ENCODE peak calls at places on chromosomes 16 and 17, in eight cellular contexts. H is colonic mucosa, S is mammary epithelial cell, X is IMR-90, Z is mesendoderm, B is fibroblast of lung, D is trophoblast cell, C is adipocyte. N is an unnamed sample.

GRCh38 chr17:2468270-2468669 is 43.4 kb downstream of the METTL16 start:
- DNase-seq in H (no peak), S (no peak), X (peak; percentile 99), Z (no peak), B (peak; percentile 99), D (no peak), C (no peak), N (no peak)

GRCh38 chr17:63435681-63436522 is 10.2 kb downstream of the CYB561 start:
- DNase-seq in H (peak; percentile 58), S (no peak), X (no peak), Z (no peak), B (no peak), D (peak; percentile 65), C (no peak), N (peak; percentile 89)

GRCh38 chr17:75128694-75129505 is 2.6 kb downstream of the NT5C start:
- DNase-seq in H (no peak), S (no peak), X (no peak), Z (no peak), B (no peak), D (no peak), C (no peak), N (peak; percentile 42)

GRCh38 chr16:11347831-11348230 is 2.6 kb downstream of the RMI2 start:
- DNase-seq in H (no peak), S (no peak), X (no peak), Z (no peak), B (no peak), D (peak; percentile 57), C (no peak), N (no peak)

GRCh38 chr16:84292032-84292431 is 2.6 kb upstream of the WFDC1 start:
- DNase-seq in H (no peak), S (peak; percentile 24), X (no peak), Z (no peak), B (peak; percentile 25), D (no peak), C (no peak), N (no peak)

GRCh38 chr16:8869212-8869987 is 594 bp upstream of the CARHSP1 start:
- DNase-seq in H (no peak), S (no peak), X (no peak), Z (peak; percentile 67), B (no peak), D (no peak), C (no peak), N (peak; percentile 74)

GRCh38 chr16:46731691-46732555 is 16.2 kb downstream of the MYLK3 start:
- DNase-seq in H (no peak), S (no peak), X (no peak), Z (no peak), B (no peak), D (no peak), C (no peak), N (no peak)

GRCh38 chr17:74072340-74072739 is 131.1 kb upstream of the RPL38 start:
- DNase-seq in H (no peak), S (no peak), X (no peak), Z (no peak), B (no peak), D (no peak), C (no peak), N (no peak)

GRCh38 chr17:4499431-4500187 is 928 bp downstream of the SPNS2 start:
- DNase-seq in H (no peak), S (no peak), X (no peak), Z (no peak), B (no peak), D (no peak), C (peak; percentile 13), N (peak; percentile 69)

GRCh38 chr16:76277099-76278030 is at the start of gene CNTNAP4:
- DNase-seq in H (no peak), S (no peak), X (no peak), Z (peak; percentile 18), B (no peak), D (no peak), C (peak; percentile 32), N (peak; percentile 50)

DNA sequence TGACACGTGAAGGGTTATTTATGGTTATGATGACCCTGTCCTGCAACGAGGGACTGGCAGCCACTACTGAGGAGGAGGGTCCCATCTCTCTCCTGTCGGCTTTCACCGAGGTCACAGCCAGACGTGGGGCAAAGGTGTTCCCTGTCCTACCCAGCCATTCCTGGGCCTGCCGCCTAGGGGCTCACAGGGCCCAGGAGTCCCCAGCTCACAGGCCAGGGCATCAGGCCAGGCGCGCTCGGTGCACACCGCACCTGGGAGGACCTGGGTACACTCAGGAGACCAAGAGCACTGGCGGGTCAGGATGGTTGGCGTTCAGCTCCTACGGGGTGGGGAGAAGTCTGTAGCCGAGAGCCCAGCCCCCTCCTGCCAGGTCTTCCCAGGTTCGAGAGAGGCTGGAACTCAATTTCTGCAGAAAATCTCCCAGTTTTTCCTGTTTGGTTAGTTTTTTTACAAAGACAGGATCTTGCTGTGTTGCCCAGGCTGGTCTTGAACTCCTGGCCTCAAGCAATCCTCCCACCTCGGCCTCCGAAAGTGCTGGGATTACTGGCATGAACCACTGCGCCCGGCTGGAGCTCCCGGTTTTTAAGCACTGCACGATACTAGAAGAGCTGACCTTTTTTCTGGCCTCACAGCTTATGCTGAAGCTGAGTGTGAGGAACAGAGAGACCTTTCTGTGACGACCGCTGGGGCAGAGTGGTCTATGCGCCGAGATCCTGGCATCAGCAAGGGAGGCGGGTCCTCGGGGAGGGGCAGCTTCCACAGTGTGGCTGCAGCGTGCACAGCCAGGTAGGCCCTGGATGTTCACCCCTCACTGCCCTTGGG is 7.7 kb downstream of the CYBC1 start:
- DNase-seq in H (no peak), S (no peak), X (no peak), Z (no peak), B (no peak), D (peak; percentile 19), C (no peak), N (peak; percentile 25)
- H3K9ac ChIP-seq in H (no peak overlapping the region), S (no peak overlapping the region), X (no peak overlapping the region), Z (no peak overlapping the region), B (no peak overlapping the region), D (no peak overlapping the region), C (no peak overlapping the region), N (no peak overlapping the region)

DNA sequence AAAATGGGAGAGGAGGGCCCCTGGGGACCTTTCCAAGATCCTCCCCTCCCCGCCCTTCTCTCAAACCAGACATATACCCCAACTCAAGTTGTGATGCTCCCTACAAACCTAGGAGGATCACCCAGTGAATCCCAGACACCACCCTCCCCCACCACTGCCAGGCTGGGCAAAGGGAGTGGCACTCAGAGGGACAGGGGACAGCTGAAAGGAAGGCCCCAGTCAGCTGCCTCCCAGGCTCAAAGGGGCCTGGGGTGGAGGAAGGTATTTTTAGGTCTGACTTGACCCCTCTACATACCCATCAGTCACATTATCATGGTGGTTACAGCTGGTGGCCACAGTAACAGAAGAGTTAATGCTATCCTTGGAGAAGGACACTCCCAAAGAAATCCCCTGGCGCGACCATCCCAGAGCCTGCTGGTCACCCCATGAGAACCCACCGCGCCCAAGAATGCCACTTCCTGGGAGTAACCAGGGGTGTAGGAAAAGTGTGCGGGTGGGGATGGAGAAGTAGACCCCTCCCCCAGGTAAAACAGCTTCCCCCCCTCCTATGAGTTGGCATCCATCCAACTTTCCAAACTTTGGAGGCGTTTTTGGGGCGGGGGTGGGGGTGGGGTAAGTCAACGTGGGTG is 1.2 kb downstream of the CACNB1 start:
- DNase-seq in H (no peak), S (peak; percentile 40), X (no peak), Z (no peak), B (no peak), D (no peak), C (peak; percentile 42), N (peak; percentile 39)
- H3K4me1 ChIP-seq in H (peaks cover 3% of the 10 kb centered on the region), S (peaks cover 18% of the 10 kb centered on the region), X (peaks cover 23% of the 10 kb centered on the region), Z (peaks cover 13% of the 10 kb centered on the region), B (peaks cover 14% of the 10 kb centered on the region), D (peaks cover 12% of the 10 kb centered on the region), C (peaks cover 44% of the 10 kb centered on the region), N (peaks cover 4% of the 10 kb centered on the region)

GRCh38 chr16:25177512-25177830 is 39.3 kb upstream of the AQP8 start:
- DNase-seq in H (no peak), S (no peak), X (no peak), Z (no peak), B (no peak), D (no peak), C (no peak), N (no peak)

GRCh38 chr16:25171390-25171789 is 45.4 kb upstream of the AQP8 start:
- DNase-seq in H (no peak), S (no peak), X (no peak), Z (no peak), B (no peak), D (no peak), C (no peak), N (no peak)

GRCh38 chr16:25176136-25176535 is 40.6 kb upstream of the AQP8 start:
- DNase-seq in H (no peak), S (no peak), X (no peak), Z (no peak), B (no peak), D (no peak), C (no peak), N (no peak)

GRCh38 chr16:25172831-25173230 is 43.9 kb upstream of the AQP8 start:
- DNase-seq in H (no peak), S (no peak), X (no peak), Z (no peak), B (no peak), D (no peak), C (no peak), N (no peak)

GRCh38 chr16:25174285-25174684 is 42.5 kb upstream of the AQP8 start:
- DNase-seq in H (no peak), S (no peak), X (no peak), Z (no peak), B (no peak), D (no peak), C (no peak), N (no peak)
- H3K9ac ChIP-seq in H (no peak overlapping the region), S (no peak overlapping the region), X (no peak overlapping the region), Z (no peak overlapping the region), B (no peak overlapping the region), D (no peak overlapping the region), C (no peak overlapping the region), N (no peak overlapping the region)

GRCh38 chr17:10130733-10131132 is 67.7 kb downstream of the GAS7 start:
- DNase-seq in H (no peak), S (no peak), X (peak; percentile 42), Z (no peak), B (no peak), D (no peak), C (no peak), N (no peak)

GRCh38 chr17:10126554-10127493 is 71.6 kb downstream of the GAS7 start:
- DNase-seq in H (no peak), S (no peak), X (peak; percentile 88), Z (peak; percentile 83), B (no peak), D (peak; percentile 96), C (peak; percentile 72), N (no peak)

GRCh38 chr17:10125761-10126553 is 72.4 kb downstream of the GAS7 start:
- DNase-seq in H (no peak), S (no peak), X (peak; percentile 49), Z (peak; percentile 75), B (no peak), D (no peak), C (peak; percentile 63), N (no peak)

GRCh38 chr17:10127819-10128375 is 70.5 kb downstream of the GAS7 start:
- DNase-seq in H (peak; percentile 61), S (no peak), X (peak; percentile 99), Z (peak; percentile 77), B (peak; percentile 92), D (peak; percentile 52), C (peak; percentile 98), N (no peak)

DNA sequence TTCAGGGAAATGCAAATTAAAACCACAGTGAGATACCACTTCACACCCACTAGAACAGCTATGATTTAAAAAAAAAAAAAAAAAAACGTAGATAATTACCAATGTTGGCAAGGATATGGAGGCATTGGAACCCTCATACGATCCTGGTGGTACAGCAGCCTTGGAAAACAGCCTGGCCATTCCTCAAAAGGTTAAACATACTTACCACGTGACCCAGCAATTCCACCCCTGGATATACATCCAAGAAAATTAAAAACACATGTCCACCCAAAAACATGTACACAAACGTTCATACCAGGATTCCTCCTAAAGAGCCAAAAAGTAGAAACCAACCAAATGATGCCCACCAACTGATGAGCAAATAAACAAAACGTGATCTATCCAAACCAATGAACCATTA is 68.1 kb downstream of the GAS7 start:
- DNase-seq in H (no peak), S (no peak), X (peak; percentile 44), Z (no peak), B (no peak), D (no peak), C (peak; percentile 75), N (no peak)
- H3K4me1 ChIP-seq in H (no peaks in the 10 kb centered on the region), S (no peaks in the 10 kb centered on the region), X (peaks cover 33% of the 10 kb centered on the region), Z (peaks cover 9% of the 10 kb centered on the region), B (peaks cover 26% of the 10 kb centered on the region), D (peaks cover 24% of the 10 kb centered on the region), C (peaks cover 38% of the 10 kb centered on the region), N (peaks cover 3% of the 10 kb centered on the region)